ENCODE peak calls at places on chromosome 16, in five cellular contexts. Q is lower leg skin, V is endothelial cell, W is heart left ventricle, G is RWPE1. O is an unnamed sample.

GRCh38 chr16:24367186-24367585 is 111.1 kb downstream of the CACNG3 start:
- DNase-seq in Q (no peak), V (no peak), W (no peak), G (no peak), O (no peak)

GRCh38 chr16:66131895-66132294 is 234.6 kb upstream of the CDH5 start:
- DNase-seq in V (no peak), W (no peak), Q (no peak), G (peak), O (no peak)

GRCh38 chr16:88130681-88131080 is 179.4 kb downstream of the BANP start:
- DNase-seq in Q (no peak), W (no peak), G (no peak), V (no peak), O (no peak)

GRCh38 chr16:11340710-11341109 is 4.5 kb upstream of the RMI2 start:
- DNase-seq in G (no peak), V (no peak), Q (no peak), W (no peak), O (no peak)

GRCh38 chr16:53131363-53132071 is 76.7 kb downstream of the CHD9 start:
- DNase-seq in G (peak), W (peak), Q (peak), V (peak), O (no peak)

GRCh38 chr16:58217341-58217925 is 19.5 kb upstream of the CSNK2A2 start:
- DNase-seq in G (no peak), V (no peak), W (no peak), Q (no peak), O (no peak)

GRCh38 chr16:10408824-10409381 is 23.0 kb downstream of the ATF7IP2 start:
- DNase-seq in G (no peak), Q (no peak), W (no peak), V (no peak), O (no peak)

GRCh38 chr16:5336898-5337297 is 239.3 kb upstream of the EEF2KMT start:
- DNase-seq in Q (no peak), G (no peak), W (no peak), V (no peak), O (no peak)

GRCh38 chr16:63442246-63442645 is 1406.0 kb upstream of the CDH8 start:
- DNase-seq in G (no peak), V (no peak), W (no peak), Q (no peak), O (no peak)

GRCh38 chr16:67526149-67526732 is 2.4 kb upstream of the RIPOR1 start:
- DNase-seq in W (no peak), G (peak), V (no peak), Q (no peak), O (no peak)

GRCh38 chr16:80122155-80122554 is 418.6 kb upstream of the DYNLRB2 start:
- DNase-seq in W (peak), V (no peak), G (no peak), Q (peak), O (peak)

GRCh38 chr16:4700997-4701743 is 7.8 kb downstream of the NUDT16L1 start:
- DNase-seq in W (peak), Q (no peak), V (no peak), G (no peak), O (no peak)

GRCh38 chr16:17638134-17638533 is 167.4 kb upstream of the XYLT1 start:
- DNase-seq in G (no peak), W (no peak), V (no peak), Q (no peak), O (no peak)

GRCh38 chr16:58501242-58502131 is 1.5 kb downstream of the NDRG4 start:
- DNase-seq in G (no peak), V (peak), Q (peak), W (peak), O (no peak)

GRCh38 chr16:82580293-82580900 is 46.4 kb upstream of the CDH13 start:
- DNase-seq in W (no peak), V (peak), G (peak), Q (no peak), O (no peak)
- TF ChIP-seq CTCF in W (peak), V (no peak), G (no peak), Q (no peak), O (peak)

DNA sequence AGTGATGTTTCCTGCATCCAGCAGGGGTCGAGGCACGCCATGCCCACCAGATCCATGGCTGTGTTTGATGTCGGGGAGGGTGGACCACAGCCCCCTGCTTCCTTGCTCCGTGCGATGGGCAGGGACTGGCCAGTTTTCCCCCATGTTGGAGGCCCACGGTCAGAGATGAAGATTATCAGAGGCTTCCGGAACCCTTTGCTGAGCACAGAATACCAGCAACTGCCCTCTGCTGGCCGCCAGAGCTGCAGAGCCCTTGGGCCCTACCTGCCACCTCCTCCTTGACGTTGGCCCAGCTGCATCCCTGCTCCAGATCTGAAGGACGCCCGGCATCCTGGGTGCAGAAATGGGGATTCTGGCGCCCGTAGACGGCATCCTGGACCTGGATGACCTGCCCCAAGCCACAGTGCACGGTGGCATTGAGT is 23.7 kb upstream of the BCO1 start:
- DNase-seq in V (peak), Q (no peak), G (no peak), W (no peak), O (no peak)
- TF ChIP-seq CTCF in V (peak), Q (no peak), G (peak), W (no peak), O (peak)

GRCh38 chr16:30650369-30651123 is at the start of gene PRR14:
- DNase-seq in W (peak), G (peak), V (peak), Q (peak), O (peak)
- TF ChIP-seq CTCF in W (peak), G (no peak), V (peak), Q (no peak), O (peak)

GRCh38 chr16:50067290-50067853 is 1.6 kb downstream of the HEATR3 start:
- DNase-seq in Q (no peak), V (peak), G (peak), W (peak), O (peak)
- TF ChIP-seq CTCF in Q (no peak), V (no peak), G (peak), W (peak), O (peak)

DNA sequence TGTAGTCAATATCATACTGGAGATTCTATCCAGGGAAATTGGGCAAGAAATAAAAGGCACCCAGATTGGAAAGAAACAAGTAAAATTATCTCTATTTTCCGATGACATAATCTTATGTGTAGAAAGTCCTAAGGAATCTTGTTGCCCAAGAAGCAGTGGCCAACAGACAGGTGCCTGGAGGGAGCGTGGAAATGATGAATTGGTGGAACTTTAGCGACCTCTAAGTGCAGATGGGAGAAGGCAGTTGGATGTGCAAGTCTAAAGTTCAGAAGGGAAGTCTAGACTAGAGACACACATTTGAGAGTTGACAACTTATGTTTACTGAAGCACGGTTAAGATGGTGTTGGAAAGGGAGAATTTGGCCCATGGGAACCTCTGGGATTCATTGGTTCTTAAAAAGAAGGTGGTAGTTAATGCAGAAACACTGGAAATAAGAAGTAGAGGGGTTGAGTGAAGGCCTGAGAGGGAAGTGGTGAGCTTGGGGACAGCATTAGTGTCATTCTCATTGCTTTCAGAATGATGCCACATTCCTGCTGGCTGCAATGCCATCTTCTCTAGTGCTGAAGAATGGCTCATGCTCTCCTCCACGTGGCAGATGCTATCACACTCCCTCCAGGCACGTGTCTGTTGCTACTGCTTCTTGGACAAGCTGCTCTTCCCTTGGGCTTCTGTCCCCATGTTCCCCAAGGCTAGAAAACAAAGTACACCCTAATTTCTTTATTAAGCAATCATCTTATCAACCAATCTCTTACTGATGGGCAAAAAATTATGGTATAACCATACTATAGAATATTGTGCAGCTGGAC is 24.0 kb downstream of the TAT start:
- DNase-seq in V (no peak), Q (no peak), W (no peak), G (no peak), O (no peak)
- TF ChIP-seq CTCF in V (no peak), Q (no peak), W (no peak), G (no peak), O (no peak)

GRCh38 chr16:12869681-12870427 is 31.5 kb upstream of the SHISA9 start:
- DNase-seq in V (no peak), W (no peak), Q (no peak), G (no peak), O (no peak)
- TF ChIP-seq CTCF in V (no peak), W (no peak), Q (no peak), G (no peak), O (no peak)

DNA sequence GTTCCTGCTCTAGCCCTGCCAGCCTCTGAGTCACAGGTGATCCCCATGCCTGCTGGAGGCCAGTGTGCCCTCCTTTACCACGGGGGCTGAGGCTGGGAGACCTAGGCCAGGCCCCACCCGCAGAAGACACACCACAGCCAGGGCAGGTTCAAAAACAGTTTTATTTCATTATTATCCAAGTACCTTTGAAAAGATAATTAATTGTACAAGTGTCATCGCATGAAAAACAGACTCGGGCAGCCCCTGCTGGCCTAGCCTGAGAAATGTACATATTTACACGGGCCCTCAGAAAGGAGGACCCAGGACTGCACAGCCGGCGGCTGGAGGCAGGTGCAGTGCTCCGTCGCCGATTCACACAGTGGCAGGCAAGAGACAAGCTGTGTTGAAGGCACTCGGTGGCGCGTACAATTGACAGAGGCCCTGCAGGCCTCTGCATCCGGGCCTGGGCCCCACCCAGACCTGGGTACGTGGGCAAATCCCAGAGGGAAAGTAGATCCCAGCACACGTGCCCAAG is 4.4 kb downstream of the PDIA2 start:
- DNase-seq in Q (no peak), W (no peak), V (no peak), G (no peak), O (no peak)
- TF ChIP-seq CTCF in Q (no peak), W (no peak), V (no peak), G (no peak), O (no peak)

GRCh38 chr16:82439678-82440293 is 187.0 kb upstream of the CDH13 start:
- DNase-seq in G (peak), W (no peak), V (peak), Q (no peak), O (no peak)
- TF ChIP-seq CTCF in G (peak), W (no peak), V (peak), Q (no peak), O (peak)

DNA sequence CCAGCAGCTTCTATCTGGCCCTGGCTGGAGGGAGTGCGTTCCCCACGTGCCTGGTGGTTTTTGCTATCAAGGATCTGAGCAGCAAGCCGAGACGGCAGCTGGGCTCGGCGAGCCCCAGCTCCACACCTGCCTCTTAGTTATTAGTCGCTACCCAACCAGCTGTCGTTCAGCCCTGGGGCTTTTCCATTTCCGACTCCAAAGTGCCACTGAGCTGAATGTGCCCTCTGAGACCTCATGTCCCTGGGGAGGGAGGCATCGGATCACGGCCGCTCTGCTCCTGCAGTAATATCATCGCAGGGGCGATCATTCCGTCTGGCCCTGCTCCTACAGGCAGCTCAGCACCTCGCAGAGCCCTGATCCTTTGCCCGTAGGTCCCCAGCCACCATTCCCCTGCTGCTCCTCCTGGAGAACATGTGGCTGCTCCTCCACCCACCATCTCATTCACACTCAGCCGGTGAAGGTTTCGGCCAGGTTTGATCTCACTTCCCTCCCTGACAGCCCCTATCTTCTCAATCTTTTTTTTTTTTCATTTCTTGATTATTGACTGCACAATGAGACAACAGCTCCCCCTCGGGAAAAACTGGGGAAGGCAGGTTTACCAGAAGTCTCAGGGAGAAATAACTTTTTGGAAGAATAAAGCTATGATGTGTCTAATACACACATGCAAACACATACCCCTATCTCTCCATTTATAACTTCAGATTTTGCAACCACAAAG is 86.7 kb downstream of the ZFHX3 start:
- DNase-seq in Q (no peak), W (no peak), G (peak), V (no peak), O (no peak)
- TF ChIP-seq CTCF in Q (no peak), W (no peak), G (peak), V (no peak), O (peak)

DNA sequence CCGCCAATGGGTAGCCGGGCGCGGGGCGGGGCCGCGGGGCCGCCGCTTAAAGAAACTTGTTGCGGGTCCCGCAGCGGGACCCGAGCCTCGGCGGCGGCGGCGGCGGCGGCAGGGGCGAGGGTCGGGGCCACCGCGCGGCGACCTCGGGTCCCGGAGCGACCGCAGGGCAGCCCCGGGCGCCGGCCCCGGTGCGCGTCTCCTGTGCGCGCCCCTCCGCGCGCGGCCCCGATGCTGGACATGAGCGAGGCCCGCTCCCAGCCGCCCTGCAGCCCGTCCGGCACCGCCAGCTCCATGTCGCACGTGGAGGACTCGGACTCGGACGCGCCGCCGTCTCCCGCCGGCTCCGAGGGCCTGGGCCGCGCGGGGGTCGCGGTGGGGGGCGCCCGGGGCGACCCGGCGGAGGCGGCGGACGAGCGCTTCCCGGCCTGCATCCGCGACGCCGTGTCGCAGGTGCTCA is at the start of gene SOX8:
- DNase-seq in Q (no peak), W (no peak), V (no peak), G (no peak), O (no peak)
- TF ChIP-seq CTCF in Q (no peak), W (no peak), V (no peak), G (no peak), O (no peak)

O was measured in AG09309.